ENCODE peak calls at places on chromosomes 12 and 14, in four cellular contexts. D, B, Y and H are unnamed samples.

GRCh38 chr14:59919582-59920377 is at the start of gene LRRC9:
- DNase-seq in D (peak; percentile 14), B (no peak), Y (peak; percentile 21), H (peak; percentile 36)

GRCh38 chr14:21103165-21103709 is 2.4 kb downstream of the TMEM253 start:
- DNase-seq in D (no peak), B (no peak), Y (no peak), H (no peak)

GRCh38 chr14:29928342-29928640 is 644 bp upstream of the PRKD1 start:
- DNase-seq in D (no peak), B (no peak), Y (no peak), H (no peak)

GRCh38 chr14:30584058-30584630 is 25.2 kb downstream of the G2E3 start:
- DNase-seq in D (no peak), B (no peak), Y (peak; percentile 34), H (no peak)

GRCh38 chr14:72855913-72856312 is 38.0 kb downstream of the DPF3 start:
- DNase-seq in D (peak; percentile 55), B (no peak), Y (peak; percentile 55), H (no peak)

GRCh38 chr14:92247347-92247746 is 75.6 kb upstream of the SLC24A4 start:
- DNase-seq in D (no peak), B (no peak), Y (no peak), H (no peak)

GRCh38 chr12:18343708-18344107 is 82.4 kb downstream of the PIK3C2G start:
- DNase-seq in D (peak; percentile 11), B (no peak), Y (no peak), H (no peak)

GRCh38 chr14:80456200-80456599 is 244.9 kb upstream of the DIO2 start:
- DNase-seq in D (no peak), B (no peak), Y (peak; percentile 34), H (peak; percentile 58)

GRCh38 chr14:22737052-22737451 is 29.4 kb upstream of the OXA1L start:
- DNase-seq in D (no peak), B (no peak), Y (no peak), H (no peak)

GRCh38 chr12:10033783-10034381 is 3.4 kb downstream of the CLEC9A start:
- DNase-seq in D (no peak), B (no peak), Y (peak; percentile 54), H (no peak)

GRCh38 chr12:87981495-87981894 is 47.7 kb downstream of the C12orf50 start:
- DNase-seq in D (no peak), B (no peak), Y (no peak), H (no peak)

GRCh38 chr12:94157891-94158495 is 9.6 kb downstream of the PLXNC1 start:
- DNase-seq in D (peak; percentile 34), B (no peak), Y (no peak), H (no peak)

GRCh38 chr14:66114071-66114470 is 372.1 kb upstream of the CCDC196 start:
- DNase-seq in D (no peak), B (no peak), Y (no peak), H (no peak)

GRCh38 chr14:59269431-59269830 is 81.0 kb downstream of the DAAM1 start:
- DNase-seq in D (no peak), B (no peak), Y (no peak), H (no peak)

GRCh38 chr12:116959845-116960514 is 49.2 kb downstream of the FBXW8 start:
- DNase-seq in D (no peak), B (no peak), Y (no peak), H (no peak)

GRCh38 chr14:105151838-105152793 is 16.5 kb downstream of the JAG2 start:
- DNase-seq in D (no peak), B (no peak), Y (no peak), H (peak; percentile 86)

DNA sequence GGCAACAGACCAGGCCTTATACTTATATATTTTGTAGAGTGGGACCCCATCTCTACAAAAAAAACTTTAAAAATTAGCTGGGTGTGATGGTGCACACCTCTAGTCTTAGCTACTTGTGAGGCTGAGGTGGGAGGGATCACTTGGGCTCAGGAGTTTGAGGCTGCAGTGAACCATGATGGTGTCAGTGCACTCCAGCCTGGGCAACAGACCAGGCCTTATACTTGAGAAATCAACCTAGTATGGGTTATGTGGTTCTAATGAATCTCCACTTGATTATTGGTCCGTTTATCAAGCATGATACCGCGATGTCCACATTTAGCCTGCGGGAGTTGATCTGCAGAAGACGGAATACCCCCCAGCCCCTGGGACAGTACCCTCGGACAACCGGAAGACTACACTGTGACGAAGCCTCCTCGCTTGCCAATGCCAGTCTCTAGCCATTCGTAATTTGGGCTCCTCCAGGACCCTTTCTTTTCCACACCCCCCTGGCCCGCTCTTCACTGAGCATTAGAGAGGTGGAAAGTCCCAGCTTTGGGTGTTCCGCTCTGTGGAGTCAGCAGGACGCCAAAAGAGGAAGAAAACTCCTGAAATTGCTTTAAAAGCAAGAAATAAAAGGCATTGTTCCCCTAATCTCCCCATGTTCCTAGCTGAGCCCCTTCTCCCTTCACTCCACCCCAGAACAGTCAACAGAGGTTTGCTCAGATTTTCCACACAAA is 19.4 kb downstream of the LTBP2 start:
- DNase-seq in D (no peak), B (no peak), Y (no peak), H (no peak)
- H3K4me1 ChIP-seq in D (peaks cover 46% of the 10 kb centered on the region), B (no peaks in the 10 kb centered on the region), Y (peaks cover 61% of the 10 kb centered on the region), H (peaks cover 34% of the 10 kb centered on the region)

GRCh38 chr14:68451676-68452387 is 341.0 kb downstream of the ZFP36L1 start:
- DNase-seq in D (no peak), B (no peak), Y (peak; percentile 76), H (no peak)
- H3K27ac ChIP-seq in D (peak overlapping the region; percentile 77), B (no peak overlapping the region), Y (no peak overlapping the region), H (no peak overlapping the region)

DNA sequence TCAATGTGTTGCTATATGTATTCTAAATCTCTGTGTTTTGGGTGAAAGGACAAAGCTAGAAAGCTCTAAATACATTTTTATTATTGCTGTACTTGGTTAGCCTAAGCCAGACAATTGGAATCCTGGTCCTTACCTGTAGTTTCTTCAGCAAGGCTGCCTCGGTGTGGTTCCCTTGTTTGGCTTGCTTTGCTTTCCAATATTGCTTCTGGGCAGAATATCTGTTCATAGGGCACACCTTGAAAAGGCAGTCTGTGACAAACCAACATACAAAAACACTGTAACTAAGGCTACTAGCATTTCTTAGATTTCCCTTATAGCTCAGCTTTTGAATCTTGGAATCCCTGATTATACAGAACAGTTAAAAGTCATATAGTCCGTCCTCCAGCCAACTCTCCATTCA is 107.5 kb downstream of the ITPR2 start:
- DNase-seq in D (no peak), B (no peak), Y (no peak), H (no peak)
- H3K4me1 ChIP-seq in D (peaks cover 7% of the 10 kb centered on the region), B (no peaks in the 10 kb centered on the region), Y (peaks cover 6% of the 10 kb centered on the region), H (peaks cover 3% of the 10 kb centered on the region)

GRCh38 chr12:120680165-120680738 is 6.7 kb upstream of the MLEC start:
- DNase-seq in D (no peak), B (no peak), Y (no peak), H (no peak)
- H3K27ac ChIP-seq in D (no peak overlapping the region), B (no peak overlapping the region), Y (no peak overlapping the region), H (no peak overlapping the region)

GRCh38 chr14:53391156-53391555 is 238.0 kb upstream of the DDHD1 start:
- DNase-seq in D (no peak), B (no peak), Y (peak; percentile 78), H (peak; percentile 36)
- H3K4me1 ChIP-seq in D (no peaks in the 10 kb centered on the region), B (no peaks in the 10 kb centered on the region), Y (peaks cover 4% of the 10 kb centered on the region), H (peaks cover 5% of the 10 kb centered on the region)

DNA sequence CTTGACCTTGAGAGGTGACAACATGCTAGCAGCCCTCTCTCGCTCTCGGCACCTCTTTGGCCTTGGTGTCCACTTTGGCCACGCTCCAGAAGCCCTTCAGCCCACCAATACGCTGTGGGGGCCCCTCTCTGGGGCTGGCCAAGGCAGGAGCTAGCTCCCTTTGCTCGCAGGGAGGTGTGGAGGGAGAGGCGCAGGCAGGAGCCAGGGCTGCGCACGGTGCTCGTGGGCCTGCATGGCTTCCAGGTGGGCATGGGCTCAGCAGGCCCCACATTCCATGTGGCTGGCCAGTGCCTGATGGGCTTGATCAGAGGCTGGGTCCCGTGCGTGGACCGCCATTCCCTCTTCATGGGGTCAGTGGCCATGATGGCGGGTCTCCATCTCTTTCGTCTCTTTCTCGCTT is 1237.0 kb upstream of the USP15 start:
- DNase-seq in D (no peak), B (no peak), Y (no peak), H (no peak)
- H3K27ac ChIP-seq in D (no peak overlapping the region), B (no peak overlapping the region), Y (no peak overlapping the region), H (no peak overlapping the region)

GRCh38 chr12:121810234-121810817 is 6.5 kb downstream of the SETD1B start:
- DNase-seq in D (no peak), B (no peak), Y (no peak), H (no peak)
- H3K4me1 ChIP-seq in D (peaks cover 61% of the 10 kb centered on the region), B (peaks cover 69% of the 10 kb centered on the region), Y (peaks cover 14% of the 10 kb centered on the region), H (peaks cover 14% of the 10 kb centered on the region)